ENCODE peak calls at places on chromosomes 13 and 19, in nine cellular contexts. Z is CD8-positive, alpha-beta memory T cell; G is brain microvascular endothelial cell; B is K562; X is CD4-positive, alpha-beta memory T cell; U is HCT116; M is upper lobe of right lung; W is adrenal gland; J is pancreas. C is an unnamed sample.

GRCh38 chr13:101621099-101621498 is 168.6 kb downstream of the ITGBL1 start:
- DNase-seq in B (no peak), M (no peak), Z (no peak), J (no peak), W (no peak), X (no peak), G (no peak), U (no peak), C (no peak)

GRCh38 chr13:21676611-21677021 is 5.7 kb downstream of the FGF9 start:
- DNase-seq in J (no peak), G (no peak), U (no peak), M (peak; percentile 75), W (peak; percentile 26), X (no peak), B (no peak), Z (no peak), C (no peak)

GRCh38 chr13:96817336-96817941 is 176.8 kb downstream of the OXGR1 start:
- DNase-seq in W (no peak), U (peak; percentile 37), M (no peak), J (no peak), B (no peak), Z (no peak), X (no peak), G (no peak), C (peak; percentile 2)

GRCh38 chr19:52600639-52601024 is 30.5 kb downstream of the ZNF701 start:
- DNase-seq in M (peak; percentile 64), B (no peak), W (peak; percentile 31), X (no peak), Z (peak; percentile 51), U (no peak), J (no peak), G (no peak), C (no peak)

GRCh38 chr19:27776020-27776419 is 1436.9 kb downstream of the UQCRFS1 start:
- DNase-seq in Z (no peak), X (no peak), W (peak; percentile 17), G (peak; percentile 28), J (no peak), B (no peak), M (no peak), U (no peak), C (no peak)

GRCh38 chr13:110498327-110498726 is 63.2 kb downstream of the RAB20 start:
- DNase-seq in M (no peak), J (no peak), Z (no peak), G (no peak), W (no peak), X (no peak), B (no peak), U (no peak), C (no peak)

GRCh38 chr13:34371108-34371507 is 553.2 kb downstream of the RFC3 start:
- DNase-seq in Z (no peak), J (no peak), B (no peak), M (no peak), U (no peak), X (no peak), G (no peak), W (no peak), C (no peak)

GRCh38 chr13:21817878-21818277 is 147.0 kb downstream of the FGF9 start:
- DNase-seq in Z (no peak), U (no peak), B (no peak), M (peak; percentile 64), X (no peak), W (no peak), G (no peak), J (no peak), C (no peak)

GRCh38 chr19:42421591-42422031 is 5.6 kb downstream of the LIPE start:
- DNase-seq in G (no peak), Z (peak; percentile 42), M (no peak), U (no peak), X (no peak), B (no peak), J (peak; percentile 54), W (peak; percentile 96), C (no peak)

GRCh38 chr19:21568816-21569496 is 63.6 kb downstream of the ZNF429 start:
- DNase-seq in J (peak; percentile 91), X (peak; percentile 86), B (no peak), U (no peak), G (peak; percentile 0), M (peak; percentile 85), W (peak; percentile 96), Z (peak; percentile 89), C (peak; percentile 25)

GRCh38 chr19:16594131-16594586 is 21.9 kb upstream of the SLC35E1 start:
- DNase-seq in J (no peak), W (no peak), B (no peak), X (peak; percentile 60), G (no peak), Z (peak; percentile 72), U (no peak), M (no peak), C (no peak)

GRCh38 chr13:35157143-35157755 is 215.2 kb downstream of the NBEA start:
- DNase-seq in X (peak; percentile 11), J (no peak), G (peak; percentile 52), Z (no peak), M (no peak), W (peak; percentile 23), U (peak; percentile 38), B (peak; percentile 6), C (no peak)

GRCh38 chr19:55652311-55653078 is 2.3 kb upstream of the U2AF2 start:
- DNase-seq in M (no peak), Z (peak; percentile 65), J (peak; percentile 56), B (no peak), G (no peak), W (no peak), U (no peak), X (no peak), C (no peak)

GRCh38 chr19:27671876-27672275 is 1541.1 kb downstream of the UQCRFS1 start:
- DNase-seq in X (no peak), B (no peak), G (no peak), Z (no peak), J (no peak), U (no peak), M (no peak), W (no peak), C (no peak)

GRCh38 chr13:103067751-103068563 is 1.7 kb upstream of the SLC10A2 start:
- DNase-seq in M (no peak), J (no peak), U (no peak), X (no peak), B (no peak), G (no peak), Z (no peak), W (no peak), C (no peak)

GRCh38 chr13:26589754-26590153 is 32.3 kb downstream of the WASF3 start:
- DNase-seq in W (peak; percentile 35), B (no peak), G (peak; percentile 33), J (no peak), X (no peak), Z (no peak), M (no peak), U (no peak), C (no peak)

GRCh38 chr13:64457976-64458375 is 2772.2 kb downstream of the PCDH9 start:
- DNase-seq in B (no peak), U (no peak), Z (no peak), J (no peak), G (no peak), X (no peak), W (no peak), M (no peak), C (no peak)

GRCh38 chr13:93473441-93474270 is 247.0 kb downstream of the GPC6 start:
- DNase-seq in J (no peak), Z (no peak), B (no peak), M (no peak), X (no peak), G (no peak), U (no peak), W (no peak), C (no peak)

GRCh38 chr13:46687810-46688209 is 109.2 kb downstream of the ESD start:
- DNase-seq in G (peak; percentile 39), X (peak; percentile 21), B (peak; percentile 46), W (peak; percentile 19), U (peak; percentile 3), M (no peak), J (peak; percentile 31), Z (no peak), C (no peak)

GRCh38 chr19:18130523-18131242 is 22.3 kb upstream of the PIK3R2 start:
- DNase-seq in W (no peak), J (no peak), M (no peak), G (no peak), X (no peak), Z (no peak), B (no peak), U (no peak), C (no peak)
- H3K36me3 ChIP-seq in W (peaks cover 62% of the 10 kb centered on the region), J (peaks cover 71% of the 10 kb centered on the region), M (peaks cover 77% of the 10 kb centered on the region), G (peaks cover 12% of the 10 kb centered on the region), X (peaks cover 69% of the 10 kb centered on the region), Z (peaks cover 44% of the 10 kb centered on the region), B (peaks cover 43% of the 10 kb centered on the region), U (peaks cover 14% of the 10 kb centered on the region), C (no peaks in the 10 kb centered on the region)

GRCh38 chr13:87671031-87671823 is at the start of gene SLITRK5:
- DNase-seq in W (peak; percentile 68), U (no peak), J (peak; percentile 60), X (peak; percentile 52), G (peak; percentile 21), B (peak; percentile 4), M (peak; percentile 90), Z (peak; percentile 48), C (no peak)
- H3K27me3 ChIP-seq in W (peaks cover 49% of the 10 kb centered on the region), U (no peaks in the 10 kb centered on the region), J (peaks cover 36% of the 10 kb centered on the region), X (peaks cover 3% of the 10 kb centered on the region), G (peaks cover 26% of the 10 kb centered on the region), B (no peaks in the 10 kb centered on the region), M (peaks cover 54% of the 10 kb centered on the region), Z (peaks cover 16% of the 10 kb centered on the region), C (peaks cover 38% of the 10 kb centered on the region)

DNA sequence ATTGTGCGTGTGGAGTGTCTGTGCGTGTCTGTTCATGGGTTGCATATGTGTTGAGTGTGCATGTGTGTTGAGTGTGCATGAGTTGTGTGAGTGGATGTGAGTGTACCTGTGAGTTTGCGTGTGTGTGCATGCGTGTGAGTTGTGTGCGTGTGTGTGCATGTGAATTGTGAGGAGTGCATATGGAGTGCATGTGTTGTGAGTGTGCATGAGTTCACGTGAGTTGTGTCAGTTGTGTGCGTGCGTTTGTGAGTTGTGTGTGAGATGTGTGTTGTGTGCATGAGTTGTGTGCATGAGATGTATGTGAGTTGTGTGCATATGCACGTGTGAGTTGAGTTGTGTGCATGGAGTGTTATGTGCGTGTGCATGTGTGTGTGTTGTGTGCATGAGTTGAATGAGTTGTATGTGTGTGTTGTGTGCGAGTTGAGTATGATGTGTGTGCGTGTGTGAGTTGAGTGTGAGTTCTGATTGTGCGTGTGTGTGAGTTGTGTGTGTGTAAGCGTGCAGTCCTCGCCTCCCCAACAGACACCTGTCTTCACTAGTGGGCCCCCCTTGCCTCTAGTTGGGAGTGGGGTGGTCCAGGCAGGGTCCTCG is 29.3 kb downstream of the TFDP1 start:
- DNase-seq in B (no peak), X (no peak), Z (no peak), G (no peak), W (no peak), M (no peak), U (no peak), J (no peak), C (no peak)
- H3K36me3 ChIP-seq in B (peaks cover 82% of the 10 kb centered on the region), X (peaks cover 5% of the 10 kb centered on the region), Z (peaks cover 9% of the 10 kb centered on the region), G (peaks cover 14% of the 10 kb centered on the region), W (peaks cover 10% of the 10 kb centered on the region), M (peaks cover 8% of the 10 kb centered on the region), U (peaks cover 52% of the 10 kb centered on the region), J (no peaks in the 10 kb centered on the region), C (no peaks in the 10 kb centered on the region)

DNA sequence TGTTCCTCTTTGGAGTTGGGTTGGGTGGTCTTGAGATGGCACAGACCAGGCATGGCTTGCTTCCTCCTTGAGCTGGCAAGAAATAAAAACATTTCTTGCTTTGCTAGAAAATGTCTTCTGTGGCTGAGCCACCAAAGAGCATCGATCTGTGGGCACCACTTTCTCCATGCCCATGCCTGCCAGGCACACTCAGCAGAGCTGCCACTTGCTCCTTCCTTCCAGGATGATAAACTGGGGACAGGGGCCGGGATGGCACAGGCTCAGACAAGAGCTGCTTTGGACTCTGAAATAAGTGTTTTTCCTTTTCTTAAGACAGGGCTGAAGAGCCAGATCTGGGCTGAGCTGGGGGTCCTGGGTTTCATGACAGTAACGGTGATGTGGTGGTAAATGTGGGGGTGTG is 32.8 kb downstream of the NFIX start:
- DNase-seq in J (no peak), U (no peak), W (no peak), Z (no peak), M (no peak), X (no peak), G (no peak), B (no peak), C (no peak)
- H3K27me3 ChIP-seq in J (no peaks in the 10 kb centered on the region), U (no peaks in the 10 kb centered on the region), W (no peaks in the 10 kb centered on the region), Z (peaks cover 15% of the 10 kb centered on the region), M (no peaks in the 10 kb centered on the region), X (peaks cover 13% of the 10 kb centered on the region), G (no peaks in the 10 kb centered on the region), B (no peaks in the 10 kb centered on the region), C (peaks cover 14% of the 10 kb centered on the region)

C was measured in kidney epithelial cell.